ENCODE peak calls at places on chromosomes 13 and 19, in nine cellular contexts. E, I, F, K, H, A, Y, P and T are unnamed samples.

GRCh38 chr19:1041835-1042685 is 2.2 kb downstream of the ABCA7 start:
- DNase-seq in K (no peak), Y (no peak), A (no peak), E (no peak), H (no peak), F (no peak), P (no peak), I (no peak), T (peak; percentile 78)

GRCh38 chr13:41520699-41521630 is 63.6 kb downstream of the RGCC start:
- DNase-seq in E (no peak), P (no peak), K (no peak), H (no peak), A (no peak), F (no peak), Y (no peak), I (no peak), T (peak; percentile 21)

GRCh38 chr19:1813837-1814217 is 1.8 kb upstream of the ATP8B3 start:
- DNase-seq in E (no peak), A (no peak), I (no peak), F (no peak), K (no peak), Y (no peak), P (no peak), H (peak; percentile 30), T (no peak)

GRCh38 chr13:80334582-80335260 is 6.2 kb downstream of the SPRY2 start:
- DNase-seq in E (no peak), I (no peak), K (no peak), F (peak; percentile 37), H (no peak), P (no peak), A (peak; percentile 15), Y (no peak), T (peak; percentile 72)

GRCh38 chr19:4139614-4140236 is 13.7 kb upstream of the CREB3L3 start:
- DNase-seq in F (peak; percentile 67), P (no peak), E (peak; percentile 85), Y (no peak), I (peak; percentile 66), K (peak; percentile 68), A (peak; percentile 63), H (peak; percentile 67), T (peak; percentile 61)

GRCh38 chr19:45729774-45730388 is 815 bp downstream of the FBXO46 start:
- DNase-seq in I (no peak), P (no peak), A (no peak), K (no peak), E (no peak), F (peak; percentile 16), Y (no peak), H (no peak), T (peak; percentile 11)

GRCh38 chr13:52156724-52157251 is 2.6 kb downstream of the NEK3 start:
- DNase-seq in A (peak; percentile 53), Y (no peak), P (no peak), K (no peak), H (no peak), F (peak; percentile 43), E (no peak), I (no peak), T (no peak)

GRCh38 chr19:48394331-48395169 is 1.1 kb downstream of the GRIN2D start:
- DNase-seq in E (no peak), P (no peak), I (no peak), Y (no peak), A (no peak), F (no peak), H (no peak), K (no peak), T (no peak)

GRCh38 chr19:46131485-46132143 is 7.1 kb upstream of the IGFL3 start:
- DNase-seq in K (no peak), I (no peak), Y (no peak), H (no peak), F (peak; percentile 2), A (no peak), E (no peak), P (no peak), T (no peak)

GRCh38 chr13:37068962-37069361 is 9.5 kb upstream of the SUPT20H start:
- DNase-seq in Y (no peak), I (no peak), A (no peak), K (no peak), E (no peak), P (no peak), H (no peak), F (peak; percentile 55), T (peak; percentile 43)

GRCh38 chr19:664913-665443 is 2.0 kb upstream of the RNF126 start:
- DNase-seq in I (peak; percentile 82), Y (no peak), K (peak; percentile 79), F (peak; percentile 81), H (peak; percentile 87), E (peak; percentile 78), P (no peak), A (peak; percentile 65), T (peak; percentile 63)

GRCh38 chr13:89695343-89696257 is 1651.9 kb upstream of the MIR17HG start:
- DNase-seq in P (no peak), Y (no peak), A (peak; percentile 5), F (peak; percentile 69), E (no peak), K (no peak), I (no peak), H (no peak), T (peak; percentile 34)

GRCh38 chr13:37023871-37024270 is 23.3 kb downstream of the EXOSC8 start:
- DNase-seq in A (peak; percentile 22), Y (no peak), E (no peak), K (no peak), H (no peak), F (peak; percentile 64), P (no peak), I (no peak), T (peak; percentile 71)

GRCh38 chr13:35797946-35798345 is 321.5 kb upstream of the MAB21L1 start:
- DNase-seq in A (no peak), I (no peak), Y (no peak), F (no peak), P (no peak), K (no peak), H (no peak), E (no peak), T (peak; percentile 75)

GRCh38 chr19:40607311-40607871 is 6.2 kb downstream of the LTBP4 start:
- DNase-seq in E (no peak), Y (no peak), K (no peak), P (no peak), F (no peak), H (peak; percentile 62), A (no peak), I (no peak), T (no peak)

GRCh38 chr13:114109646-114110045 is 22.8 kb downstream of the RASA3 start:
- DNase-seq in F (no peak), A (no peak), E (peak; percentile 50), H (peak; percentile 27), I (no peak), P (no peak), Y (no peak), K (peak; percentile 31), T (no peak)

GRCh38 chr13:22736084-22736767 is 444.6 kb upstream of the SGCG start:
- DNase-seq in A (no peak), P (no peak), I (no peak), H (no peak), E (no peak), K (no peak), Y (no peak), F (no peak), T (no peak)

GRCh38 chr13:22738357-22738756 is 442.4 kb upstream of the SGCG start:
- DNase-seq in P (no peak), F (no peak), E (no peak), Y (no peak), H (no peak), I (no peak), A (no peak), K (no peak), T (no peak)

GRCh38 chr13:22744688-22745452 is 435.9 kb upstream of the SGCG start:
- DNase-seq in H (no peak), P (no peak), K (no peak), E (no peak), F (no peak), Y (no peak), A (no peak), I (no peak), T (no peak)

GRCh38 chr13:22736768-22737092 is 444.0 kb upstream of the SGCG start:
- DNase-seq in A (no peak), H (no peak), P (no peak), F (no peak), I (no peak), K (no peak), Y (no peak), E (no peak), T (no peak)

GRCh38 chr13:22740264-22740663 is 440.5 kb upstream of the SGCG start:
- DNase-seq in I (no peak), Y (no peak), P (no peak), A (no peak), K (no peak), E (no peak), H (no peak), F (no peak), T (peak; percentile 4)
- TF ChIP-seq CTCF in I (no peak), Y (no peak), P (no peak), A (no peak), K (no peak), E (no peak), H (no peak), F (no peak), T (peak; percentile 11)

GRCh38 chr19:13277104-13277809 is 127.0 kb downstream of the IER2 start:
- DNase-seq in P (no peak), H (peak; percentile 39), K (peak; percentile 38), A (peak; percentile 75), E (no peak), F (peak; percentile 83), I (no peak), Y (peak; percentile 28), T (peak; percentile 74)
- H3K4me3 ChIP-seq in P (no peak overlapping the region), H (no peak overlapping the region), K (no peak overlapping the region), A (no peak overlapping the region), E (no peak overlapping the region), F (no peak overlapping the region), I (no peak overlapping the region), Y (no peak overlapping the region), T (no peak overlapping the region)

DNA sequence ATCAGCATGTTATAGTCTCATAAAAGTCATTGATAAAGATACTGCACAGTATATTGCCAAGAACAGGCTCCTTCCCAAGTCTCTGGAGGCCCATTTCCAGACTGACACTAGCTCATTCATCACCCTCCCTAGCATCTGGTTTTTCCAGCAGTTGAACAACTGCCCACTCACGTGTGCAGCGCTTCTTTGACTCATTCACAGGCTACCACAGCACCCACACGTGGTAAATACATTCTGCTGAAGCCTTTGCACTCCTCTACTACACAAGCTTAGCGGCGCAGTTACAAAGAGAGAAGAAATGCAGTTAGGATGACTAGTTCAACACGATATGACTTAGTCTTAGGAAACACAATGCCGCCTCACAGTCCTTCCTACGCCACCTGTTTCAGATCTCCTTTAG is 87.7 kb downstream of the DOCK9 start:
- DNase-seq in I (peak; percentile 63), K (peak; percentile 53), H (no peak), Y (peak; percentile 91), P (no peak), F (peak; percentile 60), E (no peak), A (peak; percentile 18), T (peak; percentile 99)
- TF ChIP-seq CTCF in I (no peak), K (no peak), H (no peak), Y (no peak), P (no peak), F (no peak), E (no peak), A (no peak), T (no peak)

DNA sequence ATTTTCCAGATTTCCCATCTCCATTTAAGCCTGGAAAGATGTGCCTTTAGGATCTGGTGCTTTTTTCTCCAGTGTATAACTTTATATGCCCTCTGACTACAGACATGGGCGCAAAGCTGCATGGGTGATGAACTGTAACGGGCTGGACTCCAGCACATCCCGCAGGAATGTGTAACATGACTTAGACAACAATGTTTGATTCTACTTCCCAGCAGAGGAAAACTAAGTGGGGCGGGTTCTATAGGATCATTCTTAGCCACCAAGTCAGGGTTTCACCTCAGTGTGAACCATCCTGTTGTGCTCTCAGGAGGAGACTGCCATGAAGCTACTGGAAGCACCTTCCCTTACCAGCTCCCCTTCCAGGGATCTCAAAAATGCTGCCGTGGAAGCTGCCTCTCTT is 93.2 kb upstream of the SERP2 start:
- DNase-seq in H (no peak), A (peak; percentile 76), Y (no peak), I (no peak), K (no peak), E (no peak), P (peak; percentile 36), F (peak; percentile 53), T (peak; percentile 48)
- H3K4me3 ChIP-seq in H (no peak overlapping the region), A (no peak overlapping the region), Y (no peak overlapping the region), I (no peak overlapping the region), K (no peak overlapping the region), E (no peak overlapping the region), P (no peak overlapping the region), F (no peak overlapping the region), T (no peak overlapping the region)